ENCODE peak calls at places on chromosomes 6 and 20, in nine cellular contexts. O is amniotic stem cell; S is suprapubic skin; L is stimulated activated naive B cell treated with anti-CD40 and anti-IgM and Interleukin-4, amounts not matched to agents 10 μg/mL and 1 μg/mL and 100 μg/mL, for 72 hours; B is Panc1; V is GM18507; A is activated gamma-delta T cell; M is fibroblast of the aortic adventitia; U is GM23248. Q is an unnamed sample.

GRCh38 chr6:146901940-146902816 is 302.0 kb upstream of the STXBP5 start:
- DNase-seq in O (peak; percentile 28), S (no peak), L (no peak), B (no peak), V (no peak), A (no peak), M (peak; percentile 62), U (peak; percentile 55), Q (no peak)

GRCh38 chr20:62952373-62953166 is at the start of gene SLC17A9:
- DNase-seq in O (no peak), S (peak; percentile 82), L (peak; percentile 83), B (no peak), V (peak; percentile 76), A (peak; percentile 55), M (no peak), U (peak; percentile 82), Q (peak; percentile 41)

GRCh38 chr6:91482498-91482897 is 895.6 kb upstream of the MAP3K7 start:
- DNase-seq in O (no peak), S (no peak), L (peak; percentile 26), B (no peak), V (no peak), A (no peak), M (no peak), U (no peak), Q (no peak)

GRCh38 chr6:32177788-32178546 is at the start of gene RNF5:
- DNase-seq in O (peak; percentile 100), S (peak; percentile 99), L (peak; percentile 97), B (peak; percentile 99), V (peak; percentile 83), A (peak; percentile 82), M (peak; percentile 100), U (peak; percentile 100), Q (peak; percentile 82)

GRCh38 chr20:63224272-63225081 is 8.5 kb upstream of the YTHDF1 start:
- DNase-seq in O (no peak), S (no peak), L (no peak), B (no peak), V (no peak), A (no peak), M (peak; percentile 45), U (peak; percentile 42), Q (no peak)

GRCh38 chr6:112780498-112781096 is 433.5 kb downstream of the RFPL4B start:
- DNase-seq in O (peak; percentile 67), S (peak; percentile 68), L (peak; percentile 51), B (peak; percentile 60), V (peak; percentile 8), A (no peak), M (peak; percentile 90), U (peak; percentile 84), Q (peak; percentile 87)

GRCh38 chr6:134495893-134496253 is 178.0 kb upstream of the SGK1 start:
- DNase-seq in O (no peak), S (no peak), L (no peak), B (no peak), V (no peak), A (no peak), M (no peak), U (no peak), Q (no peak)

GRCh38 chr6:3524461-3524860 is 67.6 kb upstream of the SLC22A23 start:
- DNase-seq in O (no peak), S (no peak), L (no peak), B (no peak), V (no peak), A (no peak), M (no peak), U (no peak), Q (no peak)

GRCh38 chr6:95576218-95576617 is 1.1 kb upstream of the MANEA start:
- DNase-seq in O (no peak), S (no peak), L (no peak), B (no peak), V (no peak), A (no peak), M (peak; percentile 2), U (peak; percentile 23), Q (no peak)

GRCh38 chr20:3255728-3256127 is 16.7 kb upstream of the SLC4A11 start:
- DNase-seq in O (no peak), S (no peak), L (no peak), B (no peak), V (no peak), A (no peak), M (no peak), U (no peak), Q (no peak)

GRCh38 chr6:7970616-7971015 is 60.0 kb upstream of the TXNDC5 start:
- DNase-seq in O (no peak), S (no peak), L (no peak), B (no peak), V (no peak), A (no peak), M (no peak), U (no peak), Q (no peak)

GRCh38 chr20:21101453-21102251 is 4.5 kb downstream of the LINC00237 start:
- DNase-seq in O (no peak), S (no peak), L (no peak), B (no peak), V (no peak), A (no peak), M (no peak), U (peak; percentile 23), Q (peak; percentile 44)

GRCh38 chr6:3997144-3997770 is 81.7 kb downstream of the FAM217A start:
- DNase-seq in O (peak; percentile 16), S (no peak), L (no peak), B (no peak), V (no peak), A (no peak), M (peak; percentile 80), U (peak; percentile 81), Q (no peak)

GRCh38 chr6:134466751-134467525 is 149.0 kb upstream of the SGK1 start:
- DNase-seq in O (no peak), S (no peak), L (no peak), B (no peak), V (no peak), A (no peak), M (peak; percentile 34), U (peak; percentile 63), Q (no peak)

GRCh38 chr6:31125586-31126363 is 5.5 kb upstream of the CDSN start:
- DNase-seq in O (no peak), S (no peak), L (no peak), B (no peak), V (no peak), A (no peak), M (peak; percentile 52), U (peak; percentile 98), Q (no peak)

GRCh38 chr6:44061375-44062104 is 65.7 kb downstream of the MRPL14 start:
- DNase-seq in O (no peak), S (no peak), L (no peak), B (no peak), V (no peak), A (no peak), M (peak; percentile 66), U (peak; percentile 69), Q (no peak)

GRCh38 chr20:62392621-62393164 is 5.8 kb downstream of the RPS21 start:
- DNase-seq in O (no peak), S (no peak), L (no peak), B (no peak), V (no peak), A (no peak), M (no peak), U (no peak), Q (no peak)

GRCh38 chr6:45956663-45957062 is 59.0 kb downstream of the CLIC5 start:
- DNase-seq in O (no peak), S (no peak), L (no peak), B (no peak), V (no peak), A (no peak), M (no peak), U (no peak), Q (no peak)

GRCh38 chr6:141110486-141110885 is 1022.2 kb upstream of the GJE1 start:
- DNase-seq in O (no peak), S (no peak), L (no peak), B (no peak), V (no peak), A (no peak), M (peak; percentile 87), U (peak; percentile 92), Q (no peak)

GRCh38 chr20:8254911-8255582 is 123.0 kb downstream of the PLCB1 start:
- DNase-seq in O (no peak), S (no peak), L (no peak), B (no peak), V (no peak), A (no peak), M (no peak), U (peak; percentile 18), Q (no peak)

GRCh38 chr6:36840471-36841461 is 1.5 kb upstream of the CPNE5 start:
- DNase-seq in O (no peak), S (no peak), L (no peak), B (no peak), V (no peak), A (peak; percentile 24), M (no peak), U (peak; percentile 74), Q (no peak)

GRCh38 chr6:154341876-154342275 is 14.7 kb downstream of the IPCEF1 start:
- DNase-seq in O (no peak), S (no peak), L (no peak), B (no peak), V (no peak), A (no peak), M (no peak), U (no peak), Q (no peak)

Q was measured in endothelial cell.